ENCODE peak calls at places on chromosomes 7 and 10, in four cellular contexts. V is immature natural killer cell; Y is choroid plexus epithelial cell; Q is Jurkat, Clone E6-1. R is an unnamed sample.

GRCh38 chr10:29858352-29859267 is 200.8 kb downstream of the JCAD start:
- DNase-seq in V (no peak), Q (no peak), Y (peak; percentile 79), R (no peak)

GRCh38 chr7:115274-115911 is 77.0 kb upstream of the FAM20C start:
- DNase-seq in V (no peak), Y (peak; percentile 83), Q (no peak), R (no peak)

GRCh38 chr10:9262770-9263169 is 1208.3 kb downstream of the GATA3 start:
- DNase-seq in V (no peak), Y (no peak), Q (no peak), R (no peak)

GRCh38 chr10:58642283-58642682 is 129.6 kb downstream of the BICC1 start:
- DNase-seq in V (no peak), Q (no peak), Y (no peak), R (no peak)

GRCh38 chr7:2205036-2205780 is 27.5 kb downstream of the MAD1L1 start:
- DNase-seq in Y (peak; percentile 39), V (no peak), Q (no peak), R (no peak)

GRCh38 chr7:5396542-5396941 is 27.1 kb downstream of the TNRC18 start:
- DNase-seq in V (peak; percentile 76), Y (peak; percentile 22), Q (peak; percentile 78), R (no peak)

GRCh38 chr7:132451161-132451560 is 125.1 kb downstream of the PLXNA4 start:
- DNase-seq in V (peak; percentile 90), Y (no peak), Q (no peak), R (no peak)

GRCh38 chr10:35821339-35821911 is 179.3 kb upstream of the FZD8 start:
- DNase-seq in Q (no peak), V (no peak), Y (peak; percentile 65), R (no peak)

GRCh38 chr10:71159892-71160291 is 52.5 kb upstream of the UNC5B start:
- DNase-seq in Q (no peak), V (no peak), Y (no peak), R (no peak)

GRCh38 chr7:80372415-80372814 is 139.4 kb downstream of the GNAT3 start:
- DNase-seq in V (no peak), Y (peak; percentile 87), Q (no peak), R (no peak)

GRCh38 chr10:74738985-74739567 is 87.3 kb upstream of the KAT6B start:
- DNase-seq in V (peak; percentile 69), Q (peak; percentile 47), Y (peak; percentile 68), R (no peak)

GRCh38 chr10:37752309-37752875 is 105.0 kb downstream of the ZNF248 start:
- DNase-seq in Y (no peak), V (no peak), Q (no peak), R (no peak)

GRCh38 chr10:32983333-32983909 is 25.4 kb upstream of the ITGB1 start:
- DNase-seq in Y (peak; percentile 95), Q (no peak), V (peak; percentile 65), R (no peak)

GRCh38 chr7:107958764-107959526 is 44.0 kb downstream of the LAMB1 start:
- DNase-seq in Y (peak; percentile 96), Q (no peak), V (no peak), R (no peak)

GRCh38 chr10:12526311-12526710 is 177.0 kb downstream of the CAMK1D start:
- DNase-seq in Q (no peak), Y (no peak), V (no peak), R (no peak)

GRCh38 chr7:22563115-22563514 is 63.1 kb upstream of the STEAP1B start:
- DNase-seq in Y (no peak), Q (no peak), V (no peak), R (no peak)

GRCh38 chr7:66150471-66150870 is 35.8 kb downstream of the CRCP start:
- DNase-seq in Y (peak; percentile 87), V (no peak), Q (no peak), R (no peak)

GRCh38 chr7:108066486-108066885 is 63.5 kb upstream of the LAMB1 start:
- DNase-seq in V (no peak), Y (peak; percentile 23), Q (no peak), R (no peak)

GRCh38 chr10:116170815-116171250 is 102.2 kb downstream of the GFRA1 start:
- DNase-seq in Q (no peak), Y (peak; percentile 37), V (no peak), R (no peak)

GRCh38 chr10:128087884-128088695 is 38.1 kb downstream of the MKI67 start:
- DNase-seq in Y (no peak), Q (no peak), V (no peak), R (no peak)

GRCh38 chr10:110305767-110306451 is 1.2 kb upstream of the SMNDC1 start:
- DNase-seq in Q (peak; percentile 82), Y (peak; percentile 97), V (peak; percentile 64), R (no peak)

GRCh38 chr7:23020742-23021401 is 6.9 kb upstream of the HYCC1 start:
- DNase-seq in Q (no peak), Y (peak; percentile 71), V (no peak), R (no peak)

GRCh38 chr10:11302181-11302580 is 284.5 kb downstream of the CELF2 start:
- DNase-seq in V (no peak), Q (no peak), Y (no peak), R (no peak)

GRCh38 chr10:116702165-116702564 is 40.2 kb downstream of the HSPA12A start:
- DNase-seq in V (no peak), Q (no peak), Y (no peak), R (no peak)

GRCh38 chr10:78556700-78557432 is 511.9 kb upstream of the ZMIZ1 start:
- DNase-seq in Y (no peak), V (no peak), Q (no peak), R (no peak)

GRCh38 chr10:44387853-44388251 is 3.0 kb upstream of the CXCL12 start:
- DNase-seq in Q (no peak), V (no peak), Y (no peak), R (no peak)

GRCh38 chr7:105218215-105218614 is 170.5 kb downstream of the SRPK2 start:
- DNase-seq in Y (no peak), Q (no peak), V (no peak), R (no peak)

GRCh38 chr10:79932307-79932706 is 16.6 kb downstream of the SFTPD start:
- DNase-seq in Y (no peak), V (no peak), Q (no peak), R (no peak)

GRCh38 chr7:124764847-124765400 is 668 bp downstream of the GPR37 start:
- DNase-seq in Q (no peak), V (no peak), Y (peak; percentile 8), R (no peak)

GRCh38 chr10:128147669-128148068 is 21.4 kb upstream of the MKI67 start:
- DNase-seq in V (no peak), Q (no peak), Y (peak; percentile 84), R (no peak)

GRCh38 chr10:34854147-34854601 is 39.1 kb upstream of the PARD3 start:
- DNase-seq in Q (no peak), V (no peak), Y (peak; percentile 86), R (no peak)